ENCODE peak calls at places on chromosomes 7 and 10, in seven cellular contexts. V is activated CD4-positive, alpha-beta T cell treated with anti-CD3 and anti-CD28 coated beads, Interleukin-2, amount 50 U/mL, for 48 hours; N is SIG-M5; O is M059J; Q is astrocyte; G is A172; D is activated naive CD8-positive, alpha-beta T cell treated with anti-CD3 and anti-CD28 coated beads, Interleukin-2, amount 50 U/mL, for 16 hours. I is an unnamed sample.

GRCh38 chr10:119365773-119366640 is 158.6 kb downstream of the GRK5 start:
- DNase-seq in V (no peak), N (no peak), O (no peak), Q (no peak), G (no peak), D (no peak), I (no peak)

GRCh38 chr7:1704326-1705241 is 34.5 kb downstream of the ELFN1 start:
- DNase-seq in V (no peak), N (no peak), O (no peak), Q (no peak), G (no peak), D (no peak), I (no peak)

GRCh38 chr7:115937960-115938359 is 92.6 kb downstream of the TFEC start:
- DNase-seq in V (no peak), N (no peak), O (no peak), Q (peak; percentile 15), G (no peak), D (no peak), I (no peak)

GRCh38 chr10:33341638-33342037 is 7.2 kb upstream of the NRP1 start:
- DNase-seq in V (no peak), N (no peak), O (peak; percentile 26), Q (peak; percentile 42), G (no peak), D (no peak), I (no peak)

GRCh38 chr7:42247301-42247700 is 10.3 kb upstream of the GLI3 start:
- DNase-seq in V (no peak), N (no peak), O (peak; percentile 95), Q (peak; percentile 88), G (peak; percentile 78), D (no peak), I (no peak)

GRCh38 chr10:11176746-11177145 is 159.1 kb downstream of the CELF2 start:
- DNase-seq in V (no peak), N (no peak), O (no peak), Q (no peak), G (no peak), D (no peak), I (no peak)

GRCh38 chr10:71620642-71621041 is 98.9 kb downstream of the C10orf105 start:
- DNase-seq in V (no peak), N (no peak), O (no peak), Q (no peak), G (no peak), D (no peak), I (peak; percentile 20)

GRCh38 chr10:107616463-107617131 is 452.1 kb upstream of the SORCS1 start:
- DNase-seq in V (no peak), N (no peak), O (peak; percentile 5), Q (no peak), G (no peak), D (no peak), I (no peak)

GRCh38 chr7:81211617-81212016 is 292.8 kb upstream of the SEMA3C start:
- DNase-seq in V (no peak), N (no peak), O (peak; percentile 30), Q (peak; percentile 83), G (no peak), D (no peak), I (no peak)

GRCh38 chr7:28686418-28686800 is 271.7 kb downstream of the TRIL start:
- DNase-seq in V (no peak), N (no peak), O (peak; percentile 79), Q (peak; percentile 83), G (peak; percentile 75), D (no peak), I (peak; percentile 36)

GRCh38 chr10:29948971-29949370 is 110.4 kb downstream of the JCAD start:
- DNase-seq in V (peak; percentile 1), N (no peak), O (peak; percentile 72), Q (no peak), G (peak; percentile 60), D (no peak), I (no peak)

GRCh38 chr10:85231534-85232270 is 903.3 kb downstream of the CCSER2 start:
- DNase-seq in V (no peak), N (no peak), O (no peak), Q (no peak), G (no peak), D (no peak), I (no peak)

GRCh38 chr10:116098411-116099019 is 174.5 kb downstream of the GFRA1 start:
- DNase-seq in V (no peak), N (no peak), O (no peak), Q (no peak), G (no peak), D (no peak), I (no peak)

GRCh38 chr7:69753981-69754380 is 155.7 kb downstream of the AUTS2 start:
- DNase-seq in V (no peak), N (no peak), O (no peak), Q (no peak), G (no peak), D (no peak), I (no peak)

GRCh38 chr7:131164025-131164899 is 163.4 kb upstream of the MKLN1 start:
- DNase-seq in V (no peak), N (no peak), O (peak; percentile 95), Q (peak; percentile 88), G (peak; percentile 81), D (no peak), I (no peak)

GRCh38 chr7:83162402-83163256 is at the start of gene PCLO:
- DNase-seq in V (peak; percentile 44), N (no peak), O (peak; percentile 86), Q (peak; percentile 56), G (peak; percentile 91), D (peak; percentile 18), I (no peak)

GRCh38 chr7:96303686-96304443 is 18.0 kb downstream of the SLC25A13 start:
- DNase-seq in V (no peak), N (no peak), O (peak; percentile 95), Q (peak; percentile 92), G (peak; percentile 89), D (no peak), I (no peak)

GRCh38 chr10:132806126-132807061 is 20.4 kb upstream of the NKX6-2 start:
- DNase-seq in V (no peak), N (no peak), O (no peak), Q (no peak), G (no peak), D (no peak), I (no peak)

GRCh38 chr10:97426776-97427570 is 982 bp downstream of the PGAM1 start:
- DNase-seq in V (no peak), N (no peak), O (no peak), Q (no peak), G (no peak), D (no peak), I (no peak)

GRCh38 chr10:35699862-35700489 is 57.9 kb upstream of the FZD8 start:
- DNase-seq in V (no peak), N (no peak), O (no peak), Q (no peak), G (no peak), D (no peak), I (no peak)

GRCh38 chr7:114530074-114530611 is 115.5 kb downstream of the FOXP2 start:
- DNase-seq in V (no peak), N (no peak), O (no peak), Q (peak; percentile 8), G (no peak), D (no peak), I (no peak)

GRCh38 chr7:31875424-31875823 is 188.4 kb downstream of the PPP1R17 start:
- DNase-seq in V (no peak), N (no peak), O (peak; percentile 89), Q (no peak), G (peak; percentile 92), D (no peak), I (peak; percentile 25)

GRCh38 chr7:27198871-27199801 is 755 bp downstream of the HOXA13 start:
- DNase-seq in V (no peak), N (no peak), O (peak; percentile 44), Q (no peak), G (no peak), D (no peak), I (no peak)

GRCh38 chr10:123911866-123912265 is 20.3 kb upstream of the CPXM2 start:
- DNase-seq in V (no peak), N (no peak), O (no peak), Q (no peak), G (no peak), D (no peak), I (no peak)

GRCh38 chr7:155007947-155008346 is 5.0 kb upstream of the PAXIP1 start:
- DNase-seq in V (peak; percentile 14), N (no peak), O (no peak), Q (no peak), G (no peak), D (no peak), I (no peak)

GRCh38 chr7:24817339-24817738 is 60.1 kb upstream of the GSDME start:
- DNase-seq in V (no peak), N (no peak), O (peak; percentile 35), Q (no peak), G (no peak), D (no peak), I (no peak)

GRCh38 chr7:47552631-47553030 is 29.3 kb downstream of the TNS3 start:
- DNase-seq in V (no peak), N (no peak), O (peak; percentile 80), Q (peak; percentile 89), G (peak; percentile 56), D (no peak), I (peak; percentile 36)

GRCh38 chr7:4233146-4233545 is 448.9 kb upstream of the FOXK1 start:
- DNase-seq in V (no peak), N (no peak), O (no peak), Q (no peak), G (no peak), D (no peak), I (no peak)

I was measured in tibial nerve.